ENCODE peak calls at places on chromosome 10, in nine cellular contexts. Z, H, U, L, J, Q, B, V and I are unnamed samples. For H3K4me1 and H3K27me3, the result is how much of the 10 kb centered on the place peaks cover.

GRCh38 chr10:86298501-86299001 is 68.0 kb downstream of the GRID1 start:
- DNase-seq in Q (no peak), B (no peak), H (no peak), J (no peak), V (no peak), Z (no peak), U (no peak), L (no peak), I (peak)

GRCh38 chr10:1954339-1954738 is 217.0 kb upstream of the ADARB2 start:
- DNase-seq in Q (no peak), B (no peak), J (no peak), U (no peak), V (no peak), L (no peak), Z (no peak), H (no peak), I (no peak)

GRCh38 chr10:83539528-83540308 is 599.6 kb upstream of the GHITM start:
- DNase-seq in H (no peak), Z (no peak), U (no peak), B (peak), Q (no peak), L (no peak), V (peak), J (no peak), I (peak)

GRCh38 chr10:128463991-128464755 is 337.9 kb upstream of the MKI67 start:
- DNase-seq in U (peak), H (peak), B (no peak), J (peak), Q (peak), Z (no peak), L (peak), V (no peak), I (no peak)

GRCh38 chr10:115857856-115858255 is 415.1 kb downstream of the GFRA1 start:
- DNase-seq in Q (no peak), U (no peak), B (no peak), V (no peak), L (no peak), Z (no peak), H (no peak), J (no peak), I (no peak)

GRCh38 chr10:97687785-97688781 is 1.0 kb upstream of the AVPI1 start:
- DNase-seq in U (no peak), L (no peak), B (no peak), J (no peak), Q (no peak), H (no peak), V (no peak), Z (no peak), I (peak)

GRCh38 chr10:133021963-133022783 is 65.6 kb upstream of the ADGRA1 start:
- DNase-seq in H (no peak), V (no peak), L (no peak), Z (no peak), U (no peak), Q (no peak), B (no peak), J (no peak), I (no peak)

GRCh38 chr10:132294561-132295320 is 13.0 kb downstream of the STK32C start:
- DNase-seq in V (no peak), U (no peak), H (no peak), L (no peak), B (no peak), Z (peak), Q (no peak), J (no peak), I (no peak)

GRCh38 chr10:50393784-50394183 is 142.5 kb upstream of the ASAH2 start:
- DNase-seq in V (no peak), U (no peak), L (no peak), Z (no peak), B (no peak), H (no peak), J (no peak), Q (no peak), I (no peak)

GRCh38 chr10:50394832-50395231 is 143.5 kb upstream of the ASAH2 start:
- DNase-seq in J (peak), B (no peak), Q (no peak), U (peak), V (no peak), L (no peak), H (no peak), Z (no peak), I (no peak)

GRCh38 chr10:50395279-50395678 is 144.0 kb upstream of the ASAH2 start:
- DNase-seq in J (peak), U (no peak), Z (no peak), V (no peak), L (no peak), B (peak), Q (no peak), H (no peak), I (no peak)

GRCh38 chr10:50392426-50392825 is 141.1 kb upstream of the ASAH2 start:
- DNase-seq in Z (no peak), J (no peak), Q (no peak), U (no peak), L (no peak), B (no peak), H (no peak), V (no peak), I (no peak)

DNA sequence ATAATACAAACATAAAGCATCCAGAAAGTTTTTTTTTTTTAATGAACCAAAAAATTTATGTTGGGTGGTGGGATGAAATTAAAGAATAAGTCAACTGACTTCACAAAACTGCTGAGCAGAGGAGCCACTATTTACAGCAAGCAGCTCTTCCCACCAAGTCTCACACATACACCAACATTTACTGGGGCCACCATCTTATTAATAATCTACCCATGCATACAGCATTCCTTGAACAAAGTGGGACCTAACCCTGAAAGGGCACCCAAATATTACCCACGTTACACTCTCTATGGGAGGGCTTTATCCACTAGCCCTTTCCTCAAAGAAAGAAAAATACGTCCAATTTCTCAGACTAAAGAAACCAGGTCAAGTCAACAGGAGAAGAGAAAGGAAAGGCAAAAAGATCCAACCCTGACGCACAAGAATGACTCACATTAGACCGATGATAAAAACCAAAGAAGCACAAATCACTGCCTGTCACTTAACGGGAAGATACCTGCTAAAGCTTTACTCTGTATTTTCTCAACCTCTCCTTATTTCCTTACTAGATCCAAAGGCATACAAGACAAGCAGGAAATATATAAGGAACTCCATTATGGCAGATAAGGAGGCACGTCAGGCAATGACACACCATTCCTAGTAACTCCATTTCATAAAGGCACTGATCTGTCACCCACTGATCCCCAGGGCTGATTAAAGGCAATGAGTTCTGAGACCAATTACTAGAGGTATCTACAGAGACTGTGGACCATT is 141.8 kb upstream of the ASAH2 start:
- DNase-seq in Q (no peak), H (no peak), U (no peak), V (no peak), B (no peak), J (no peak), L (no peak), Z (no peak), I (no peak)
- H3K4me1 ChIP-seq in Q (under half), H (under half), U (half or more), V (under half), B (under half), J (under half), L (under half), Z (under half), I (under half)

GRCh38 chr10:101565370-101565900 is 22.6 kb downstream of the POLL start:
- DNase-seq in V (peak), Z (no peak), J (no peak), Q (no peak), U (no peak), L (no peak), H (no peak), B (no peak), I (no peak)
- H3K27me3 ChIP-seq in V (under half), Z (under half), J (under half), Q (under half), U (under half), L (under half), H (under half), B (under half), I (under half)

GRCh38 chr10:12801214-12802087 is 200.1 kb downstream of the CCDC3 start:
- DNase-seq in J (no peak), L (no peak), U (no peak), V (no peak), Q (no peak), Z (no peak), H (no peak), B (no peak), I (no peak)

GRCh38 chr10:12807982-12808613 is 193.4 kb downstream of the CCDC3 start:
- DNase-seq in U (no peak), V (no peak), J (no peak), Z (peak), B (no peak), L (no peak), Q (no peak), H (no peak), I (no peak)

GRCh38 chr10:12803781-12804180 is 197.7 kb downstream of the CCDC3 start:
- DNase-seq in B (no peak), Z (no peak), J (no peak), Q (no peak), L (no peak), H (no peak), V (no peak), U (no peak), I (no peak)

GRCh38 chr10:12807096-12807755 is 194.3 kb downstream of the CCDC3 start:
- DNase-seq in Z (peak), H (no peak), U (no peak), L (no peak), B (no peak), J (no peak), Q (no peak), V (no peak), I (no peak)

GRCh38 chr10:12806228-12807095 is 195.1 kb downstream of the CCDC3 start:
- DNase-seq in V (no peak), J (no peak), H (no peak), Z (no peak), B (peak), Q (no peak), L (no peak), U (no peak), I (no peak)
- H3K4me1 ChIP-seq in V (under half), J (under half), H (under half), Z (under half), B (under half), Q (under half), L (under half), U (under half), I (under half)

DNA sequence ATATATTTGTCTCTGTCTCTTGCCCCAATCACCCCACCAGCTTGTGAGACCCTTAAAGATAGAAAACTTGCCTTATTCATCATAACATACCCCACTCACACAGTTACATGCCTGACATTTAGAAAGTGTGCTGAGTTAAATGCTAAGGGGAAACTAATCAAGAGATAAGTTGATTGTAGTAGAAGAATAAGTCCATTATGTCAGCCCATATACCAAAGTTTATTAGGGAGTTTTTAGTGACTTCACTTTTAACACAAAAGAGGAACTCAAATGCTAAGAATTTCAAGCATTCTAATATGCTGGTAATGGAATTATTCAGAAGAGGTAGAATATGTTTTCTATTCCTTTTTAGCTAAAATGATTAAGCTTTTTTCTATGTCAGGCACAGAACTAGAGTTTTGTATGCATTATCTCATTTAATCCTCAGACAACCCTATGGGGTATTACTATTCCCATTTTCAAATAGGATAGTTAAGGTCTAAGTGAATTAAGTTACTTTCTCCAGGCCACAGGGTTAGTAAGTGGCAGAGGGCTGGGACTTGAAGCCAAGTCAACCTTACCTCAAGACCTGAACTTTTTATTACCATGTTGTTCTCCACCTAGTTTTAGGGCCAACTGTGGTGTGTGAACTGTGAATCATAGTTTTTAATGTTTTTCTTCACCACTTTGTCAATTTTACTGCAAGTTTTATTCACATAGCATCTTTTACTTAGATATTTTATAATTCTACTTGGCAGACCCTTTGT is 19.6 kb downstream of the ASAH2 start:
- DNase-seq in B (no peak), Z (no peak), J (no peak), H (no peak), Q (no peak), U (no peak), V (no peak), L (no peak), I (no peak)
- H3K27me3 ChIP-seq in B (under half), Z (under half), J (half or more), H (under half), Q (under half), U (under half), V (under half), L (under half), I (under half)

GRCh38 chr10:124558901-124559321 is 97.3 kb downstream of the LHPP start:
- DNase-seq in U (no peak), H (no peak), B (no peak), Z (no peak), V (peak), L (no peak), Q (no peak), J (no peak), I (no peak)
- H3K4me1 ChIP-seq in U (under half), H (under half), B (under half), Z (under half), V (under half), L (under half), Q (under half), J (under half), I (half or more)

GRCh38 chr10:58330397-58330796 is 4.4 kb upstream of the UBE2D1 start:
- DNase-seq in J (no peak), H (no peak), V (no peak), Q (no peak), U (no peak), Z (no peak), B (no peak), L (no peak), I (no peak)

GRCh38 chr10:58334817-58335305 is at the start of gene UBE2D1:
- DNase-seq in L (peak), B (peak), J (peak), Q (peak), V (peak), Z (peak), H (peak), U (peak), I (peak)

GRCh38 chr10:58341422-58341821 is 6.6 kb downstream of the UBE2D1 start:
- DNase-seq in U (no peak), B (no peak), H (no peak), J (no peak), V (no peak), L (no peak), Q (no peak), Z (no peak), I (no peak)

GRCh38 chr10:58336242-58336641 is 1.4 kb downstream of the UBE2D1 start:
- DNase-seq in Z (no peak), Q (no peak), B (no peak), V (no peak), L (no peak), U (no peak), H (no peak), J (no peak), I (no peak)

GRCh38 chr10:58335306-58336005 is 650 bp downstream of the UBE2D1 start:
- DNase-seq in H (peak), V (peak), L (no peak), B (peak), U (peak), J (no peak), Q (peak), Z (peak), I (peak)
- H3K27me3 ChIP-seq in H (under half), V (under half), L (under half), B (under half), U (under half), J (under half), Q (under half), Z (under half), I (under half)

GRCh38 chr10:30784896-30785605 is 155.5 kb upstream of the LYZL2 start:
- DNase-seq in H (peak), B (peak), L (peak), J (peak), V (peak), Q (peak), Z (peak), U (peak), I (peak)
- H3K4me1 ChIP-seq in H (under half), B (under half), L (under half), J (under half), V (under half), Q (under half), Z (under half), U (under half), I (under half)